ENCODE peak calls at places on chromosome 9, in five cellular contexts. U is body of pancreas, Q is A549, N is heart left ventricle, S is testis. H is an unnamed sample.

GRCh38 chr9:3777137-3777536 is 251.3 kb upstream of the RFX3 start:
- DNase-seq in U (no peak), Q (no peak), N (no peak), S (no peak), H (no peak)

GRCh38 chr9:132224645-132225044 is 62.8 kb downstream of the NTNG2 start:
- DNase-seq in U (no peak), Q (no peak), N (no peak), S (no peak), H (no peak)

GRCh38 chr9:136648746-136649145 is 14.0 kb upstream of the EGFL7 start:
- DNase-seq in U (peak), Q (no peak), N (peak), S (no peak), H (no peak)

GRCh38 chr9:131502781-131503625 is at the start of gene POMT1:
- DNase-seq in U (peak), Q (peak), N (peak), S (peak), H (no peak)

GRCh38 chr9:135968083-135968476 is 6.9 kb upstream of the UBAC1 start:
- DNase-seq in U (no peak), Q (no peak), N (no peak), S (no peak), H (no peak)

GRCh38 chr9:103997861-103998370 is 96.2 kb upstream of the SMC2 start:
- DNase-seq in U (no peak), Q (no peak), N (no peak), S (no peak), H (no peak)

GRCh38 chr9:129579294-129579693 is 41.6 kb downstream of the C9orf50 start:
- DNase-seq in U (no peak), Q (no peak), N (no peak), S (no peak), H (no peak)

GRCh38 chr9:26789959-26790358 is 102.6 kb downstream of the CAAP1 start:
- DNase-seq in U (no peak), Q (no peak), N (no peak), S (no peak), H (no peak)

GRCh38 chr9:91197232-91198181 is 164.2 kb downstream of the AUH start:
- DNase-seq in U (peak), Q (peak), N (peak), S (peak), H (no peak)

GRCh38 chr9:137851516-137852217 is 25.9 kb upstream of the CACNA1B start:
- DNase-seq in U (no peak), Q (no peak), N (no peak), S (no peak), H (no peak)

GRCh38 chr9:131639771-131640437 is 94.6 kb downstream of the PRRT1B start:
- DNase-seq in U (no peak), Q (no peak), N (no peak), S (no peak), H (no peak)

GRCh38 chr9:93380410-93381060 is 71.0 kb upstream of the FAM120A start:
- DNase-seq in U (no peak), Q (no peak), N (no peak), S (no peak), H (no peak)

GRCh38 chr9:92808726-92809451 is 44.3 kb upstream of the BICD2 start:
- DNase-seq in U (peak), Q (peak), N (peak), S (peak), H (no peak)

GRCh38 chr9:114151426-114151956 is 3.8 kb upstream of the COL27A1 start:
- DNase-seq in U (no peak), Q (no peak), N (no peak), S (no peak), H (no peak)

GRCh38 chr9:105681724-105682123 is 12.6 kb upstream of the TMEM38B start:
- DNase-seq in U (no peak), Q (peak), N (no peak), S (no peak), H (no peak)

GRCh38 chr9:79408200-79408599 is 163.6 kb upstream of the TLE4 start:
- DNase-seq in U (no peak), Q (no peak), N (no peak), S (no peak), H (no peak)

GRCh38 chr9:1979815-1980367 is 35.3 kb upstream of the SMARCA2 start:
- DNase-seq in U (peak), Q (no peak), N (peak), S (no peak), H (no peak)

GRCh38 chr9:121725008-121725795 is 73.8 kb downstream of the DAB2IP start:
- DNase-seq in U (peak), Q (no peak), N (peak), S (peak), H (no peak)

DNA sequence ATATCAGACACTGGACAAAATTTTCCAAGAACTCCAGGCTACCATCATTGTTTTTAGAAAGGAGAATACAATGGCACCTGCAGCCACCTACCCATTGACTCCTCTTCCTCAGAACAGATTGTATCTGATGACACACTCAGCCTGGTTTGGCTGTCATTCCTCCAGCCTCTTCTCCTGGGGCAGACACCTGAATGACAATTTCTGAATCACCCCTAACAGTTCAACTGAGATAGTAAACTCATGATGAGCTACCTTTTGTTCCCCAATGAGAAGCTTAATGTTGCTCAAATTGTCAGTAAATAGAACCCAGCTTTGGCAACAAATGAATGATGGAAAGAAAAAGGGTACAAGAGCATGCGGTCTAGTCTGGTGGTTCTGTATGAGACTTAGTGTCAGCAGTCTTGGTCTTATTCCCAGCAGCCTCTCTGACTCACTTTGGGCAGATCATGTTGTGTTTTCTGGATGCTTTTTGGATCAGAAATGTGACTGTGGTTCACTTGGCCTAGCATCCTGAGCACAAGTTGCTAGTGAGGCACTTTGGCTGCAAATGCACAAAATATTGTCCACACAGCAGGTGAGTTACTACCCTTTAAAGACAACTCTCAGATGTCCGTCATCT is 78.3 kb downstream of the MAMDC2 start:
- DNase-seq in U (no peak), Q (no peak), N (no peak), S (no peak), H (no peak)
- H3K27ac ChIP-seq in U (no peak), Q (no peak), N (no peak), S (peak), H (no peak)

GRCh38 chr9:36988848-36989247 is 45.2 kb downstream of the PAX5 start:
- DNase-seq in U (no peak), Q (no peak), N (no peak), S (no peak), H (no peak)

GRCh38 chr9:36993933-36994764 is 39.9 kb downstream of the PAX5 start:
- DNase-seq in U (no peak), Q (no peak), N (no peak), S (no peak), H (no peak)

GRCh38 chr9:36987891-36988290 is 46.2 kb downstream of the PAX5 start:
- DNase-seq in U (no peak), Q (no peak), N (no peak), S (no peak), H (no peak)

GRCh38 chr9:36992501-36993316 is 41.4 kb downstream of the PAX5 start:
- DNase-seq in U (no peak), Q (no peak), N (no peak), S (no peak), H (no peak)

GRCh38 chr9:36991516-36992134 is 42.4 kb downstream of the PAX5 start:
- DNase-seq in U (no peak), Q (peak), N (no peak), S (peak), H (no peak)
- TF ChIP-seq CTCF in U (no peak), Q (peak), N (no peak), S (peak), H (no peak)

GRCh38 chr9:19408693-19409405 is at the start of gene ACER2:
- DNase-seq in U (peak), Q (peak), N (peak), S (peak), H (peak)
- TF ChIP-seq POLR2A in U (peak), Q (peak), N (peak), S (peak), H (no peak)

GRCh38 chr9:111036946-111037743 is 1.1 kb downstream of the LPAR1 start:
- DNase-seq in U (no peak), Q (no peak), N (no peak), S (peak), H (no peak)

GRCh38 chr9:111039203-111039907 is 1.1 kb upstream of the LPAR1 start:
- DNase-seq in U (peak), Q (no peak), N (no peak), S (peak), H (no peak)

GRCh38 chr9:111038336-111039202 is at the start of gene LPAR1:
- DNase-seq in U (peak), Q (no peak), N (peak), S (peak), H (no peak)

GRCh38 chr9:111036068-111036789 is 2.0 kb downstream of the LPAR1 start:
- DNase-seq in U (peak), Q (no peak), N (peak), S (peak), H (no peak)

DNA sequence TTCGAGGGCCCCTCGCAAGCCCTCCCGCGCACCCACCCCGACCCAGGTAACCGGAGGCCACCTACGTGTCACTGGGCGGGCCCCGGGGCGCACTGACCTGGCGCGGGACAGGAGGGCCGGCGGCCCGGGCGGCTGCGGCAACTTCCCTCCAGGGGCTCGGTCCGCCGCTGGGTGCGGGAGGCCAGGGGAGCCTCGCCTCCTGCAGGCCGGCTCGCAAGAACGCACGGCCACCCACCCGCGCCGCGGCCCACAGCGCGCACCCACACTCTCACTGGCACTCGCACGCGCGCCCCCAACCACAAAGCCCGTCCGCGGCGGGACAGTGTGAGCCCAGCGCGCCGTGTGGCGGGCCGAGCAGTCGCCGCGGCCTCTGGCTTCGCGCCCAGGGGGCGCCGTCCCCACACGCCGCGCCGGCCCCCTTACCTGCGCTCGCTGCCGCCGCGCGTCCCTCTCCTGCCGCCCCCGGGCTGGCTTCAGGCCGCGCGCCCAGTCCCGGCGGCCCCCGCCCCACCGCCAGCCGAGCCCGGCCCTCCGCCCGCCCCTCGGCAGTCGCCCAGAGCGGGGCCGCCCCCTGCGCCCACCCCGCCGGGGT is 430 bp downstream of the LPAR1 start:
- DNase-seq in U (peak), Q (no peak), N (peak), S (peak), H (no peak)
- H3K27ac ChIP-seq in U (peak), Q (peak), N (peak), S (peak), H (peak)

DNA sequence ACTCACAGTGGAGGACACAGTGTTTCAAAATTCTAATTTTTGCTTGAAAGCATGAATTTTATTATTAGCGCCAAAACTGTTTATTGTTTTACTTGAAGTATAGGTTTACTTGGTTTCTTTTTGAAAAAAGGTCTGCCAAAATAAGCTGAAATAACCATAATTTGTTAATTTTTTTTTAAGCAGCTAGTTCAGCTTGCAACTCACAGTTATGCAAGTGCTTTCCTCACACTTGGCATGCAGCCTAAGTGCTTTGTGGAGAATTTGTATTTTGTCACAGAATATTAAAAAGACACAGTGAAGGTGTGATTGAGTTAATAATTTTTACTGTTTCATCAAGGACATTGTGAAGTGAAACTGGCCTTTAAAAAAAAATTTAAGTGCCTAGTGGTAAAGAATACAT is 21.6 kb downstream of the PBX3 start:
- DNase-seq in U (no peak), Q (no peak), N (no peak), S (no peak), H (no peak)
- TF ChIP-seq CTCF in U (no peak), Q (no peak), N (no peak), S (no peak), H (no peak)

GRCh38 chr9:89317282-89317681 is 1.0 kb upstream of the SECISBP2 start:
- DNase-seq in U (no peak), Q (no peak), N (no peak), S (no peak), H (no peak)
- TF ChIP-seq POLR2A in U (no peak), Q (no peak), N (no peak), S (no peak), H (no peak)

DNA sequence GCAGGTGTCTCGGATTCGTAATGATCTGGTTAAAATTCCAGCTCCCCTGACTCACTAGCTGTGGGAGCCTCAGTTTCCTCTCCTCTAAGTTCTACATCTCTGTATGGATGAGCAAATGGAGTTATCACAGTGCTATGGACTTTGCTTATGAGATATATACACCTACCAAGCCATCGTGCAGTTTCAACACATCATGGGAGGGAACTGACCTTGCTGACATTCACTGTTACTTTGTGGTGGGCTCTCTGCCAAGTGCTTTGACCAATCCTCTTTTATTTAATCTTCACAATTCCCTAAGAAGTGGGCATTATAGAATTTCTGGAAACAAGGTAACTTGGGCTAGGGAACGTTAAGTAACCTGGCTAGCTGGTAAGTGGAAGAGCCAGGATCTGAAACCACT is 70.2 kb downstream of the PTPN3 start:
- DNase-seq in U (no peak), Q (no peak), N (no peak), S (no peak), H (no peak)
- H3K27ac ChIP-seq in U (no peak), Q (no peak), N (peak), S (no peak), H (no peak)

GRCh38 chr9:124964056-124964455 is 23.2 kb upstream of the GOLGA1 start:
- DNase-seq in U (no peak), Q (no peak), N (no peak), S (no peak), H (no peak)

GRCh38 chr9:124964604-124965003 is 23.7 kb upstream of the GOLGA1 start:
- DNase-seq in U (no peak), Q (no peak), N (no peak), S (no peak), H (no peak)

GRCh38 chr9:124960409-124960752 is 19.5 kb upstream of the GOLGA1 start:
- DNase-seq in U (no peak), Q (no peak), N (no peak), S (no peak), H (no peak)
- TF ChIP-seq CTCF in U (no peak), Q (no peak), N (no peak), S (no peak), H (no peak)

GRCh38 chr9:124809741-124810500 is 33.0 kb downstream of the OLFML2A start:
- DNase-seq in U (no peak), Q (no peak), N (no peak), S (no peak), H (no peak)

GRCh38 chr9:124809211-124809610 is 32.3 kb downstream of the OLFML2A start:
- DNase-seq in U (no peak), Q (no peak), N (no peak), S (no peak), H (no peak)

GRCh38 chr9:124812401-124813016 is 35.6 kb downstream of the OLFML2A start:
- DNase-seq in U (no peak), Q (peak), N (peak), S (no peak), H (no peak)

GRCh38 chr9:124813041-124813440 is 36.1 kb downstream of the OLFML2A start:
- DNase-seq in U (no peak), Q (no peak), N (no peak), S (no peak), H (no peak)

DNA sequence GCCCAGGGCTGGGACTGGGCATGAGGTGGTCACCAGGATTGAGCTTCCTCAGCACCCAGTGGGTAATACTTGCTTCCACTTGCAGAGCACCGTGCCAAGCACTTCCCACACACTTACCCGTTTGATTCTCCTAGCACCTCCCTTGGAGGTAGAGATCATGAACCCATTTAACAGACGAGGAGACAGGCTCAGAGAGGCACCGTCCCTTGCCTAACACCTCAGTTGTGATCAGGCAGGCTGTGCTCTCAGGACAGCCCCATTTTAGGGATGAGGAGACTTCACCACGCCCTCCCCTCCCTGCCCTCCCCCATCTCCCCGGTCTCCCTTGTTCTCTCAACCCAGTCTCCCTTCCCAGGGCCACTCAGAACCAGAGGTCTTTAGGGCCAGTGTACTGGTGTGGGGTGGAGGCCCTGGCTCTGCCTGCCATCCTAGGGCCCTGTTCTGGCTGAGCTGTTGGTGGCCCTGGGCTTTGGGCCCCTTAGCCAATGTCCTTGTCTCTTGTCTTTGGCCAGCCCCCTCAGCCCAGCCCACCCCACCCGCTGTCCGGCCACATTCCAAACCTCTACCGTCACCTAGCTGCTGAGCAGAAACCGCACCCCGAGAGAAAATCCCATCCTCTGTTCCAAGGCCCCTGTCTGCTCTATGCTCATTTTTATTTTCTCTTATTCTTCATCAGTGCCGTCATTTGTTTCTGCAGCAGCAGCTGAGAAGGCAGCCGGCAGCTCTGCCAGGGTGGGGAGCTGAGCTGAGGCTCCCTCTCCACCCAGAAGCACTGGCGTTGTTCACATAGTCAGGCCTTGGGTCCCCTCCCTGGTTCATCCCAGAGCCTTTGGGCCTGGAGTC is 33.8 kb downstream of the OLFML2A start:
- DNase-seq in U (peak), Q (peak), N (peak), S (no peak), H (no peak)
- TF ChIP-seq POLR2A in U (no peak), Q (peak), N (no peak), S (no peak), H (no peak)

GRCh38 chr9:34996905-34997279 is 7.3 kb downstream of the DNAJB5 start:
- DNase-seq in U (no peak), Q (no peak), N (no peak), S (no peak), H (peak)

GRCh38 chr9:34996181-34996904 is 6.8 kb downstream of the DNAJB5 start:
- DNase-seq in U (no peak), Q (no peak), N (no peak), S (no peak), H (no peak)

GRCh38 chr9:34993502-34994428 is 4.2 kb downstream of the DNAJB5 start:
- DNase-seq in U (peak), Q (no peak), N (peak), S (peak), H (peak)

GRCh38 chr9:34994429-34995287 is 5.1 kb downstream of the DNAJB5 start:
- DNase-seq in U (no peak), Q (peak), N (no peak), S (peak), H (peak)

DNA sequence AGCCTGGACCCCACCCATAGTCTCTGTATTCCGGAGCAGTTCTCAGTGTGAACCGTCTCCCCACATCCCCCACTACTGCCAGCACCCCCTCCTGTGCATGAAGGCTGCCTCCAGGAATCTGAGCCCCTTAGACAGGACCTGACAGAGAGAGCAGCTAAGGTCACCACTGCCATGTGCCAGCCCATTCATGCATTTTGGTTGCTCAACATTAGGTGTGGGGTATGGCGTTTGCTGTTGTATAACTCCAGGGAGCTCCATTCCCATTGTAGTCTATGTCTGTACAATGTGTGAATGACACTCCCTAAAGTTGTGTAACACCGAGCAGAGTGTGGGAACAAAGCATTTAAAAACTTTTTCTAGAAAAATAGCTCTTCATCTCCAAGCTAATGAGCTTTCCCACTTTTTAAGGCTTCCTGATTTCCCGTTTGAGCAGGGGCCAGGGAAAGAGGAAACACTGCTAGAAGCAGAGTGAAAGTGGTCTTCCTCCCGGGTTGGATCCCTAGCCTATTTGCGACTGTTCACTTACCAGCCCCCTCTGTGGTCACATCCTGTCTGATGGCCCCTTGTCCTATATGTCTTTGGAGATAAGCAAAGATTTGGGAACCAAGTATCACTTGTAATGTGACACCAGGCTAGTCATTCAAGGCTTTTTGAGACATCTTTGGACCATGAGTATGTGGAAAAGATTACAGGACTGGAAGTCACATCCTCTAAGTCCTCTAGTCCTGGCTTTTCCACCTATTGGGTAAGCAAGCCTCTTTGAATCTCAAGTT is 5.9 kb downstream of the DNAJB5 start:
- DNase-seq in U (no peak), Q (no peak), N (no peak), S (no peak), H (peak)
- H3K27ac ChIP-seq in U (peak), Q (no peak), N (no peak), S (no peak), H (peak)

H was measured in vagina.